ENCODE peak calls at places on chromosomes 3 and 15, in ten cellular contexts. O is HCT116, Z is GM12892, N is IMR-90, L is breast epithelium, B is HepG2, W is sigmoid colon, M is transverse colon, D is prostate gland, J is body of pancreas. S is an unnamed sample.

GRCh38 chr3:69203631-69204314 is 81.4 kb upstream of the LMOD3 start:
- DNase-seq in W (no peak), Z (no peak), M (no peak), N (no peak), J (no peak), B (no peak), D (no peak), L (no peak), O (no peak), S (no peak)

GRCh38 chr15:75672111-75672602 is 24.4 kb downstream of the SNX33 start:
- DNase-seq in J (no peak), O (no peak), Z (no peak), M (no peak), N (no peak), W (no peak), D (no peak), L (no peak), B (no peak), S (no peak)

GRCh38 chr15:75232826-75233503 is 25.2 kb upstream of the GOLGA6C start:
- DNase-seq in W (no peak), M (peak), Z (peak), D (no peak), J (peak), L (no peak), B (no peak), O (no peak), N (no peak), S (no peak)

GRCh38 chr3:38711321-38711720 is 61.8 kb upstream of the SCN5A start:
- DNase-seq in W (no peak), N (peak), L (no peak), J (no peak), M (no peak), D (no peak), Z (no peak), O (no peak), B (no peak), S (no peak)

GRCh38 chr15:44159492-44159891 is 35.6 kb downstream of the FRMD5 start:
- DNase-seq in W (no peak), Z (no peak), B (no peak), O (no peak), M (no peak), N (no peak), J (no peak), L (no peak), D (no peak), S (no peak)

GRCh38 chr3:162468791-162469190 is 972.2 kb downstream of the OTOL1 start:
- DNase-seq in N (no peak), Z (no peak), L (no peak), D (no peak), W (no peak), B (no peak), M (no peak), O (no peak), J (no peak), S (no peak)

GRCh38 chr3:49725906-49726681 is 2.3 kb upstream of the GMPPB start:
- DNase-seq in Z (no peak), D (no peak), B (no peak), W (no peak), J (no peak), N (no peak), L (no peak), M (peak), O (no peak), S (no peak)

GRCh38 chr15:65910341-65910740 is 41.0 kb downstream of the RAB11A start:
- DNase-seq in Z (no peak), N (no peak), L (no peak), D (no peak), B (no peak), M (no peak), O (no peak), J (no peak), W (no peak), S (no peak)

GRCh38 chr3:138608322-138609214 is at the start of gene FAIM:
- DNase-seq in B (peak), N (peak), D (peak), L (peak), M (peak), J (peak), O (peak), Z (peak), W (peak), S (peak)

GRCh38 chr3:176776622-176777021 is 420.7 kb downstream of the TBL1XR1 start:
- DNase-seq in M (no peak), D (no peak), Z (no peak), L (no peak), O (no peak), N (no peak), W (no peak), J (no peak), B (no peak), S (no peak)

GRCh38 chr3:29764059-29764458 is 483.2 kb downstream of the RBMS3 start:
- DNase-seq in L (no peak), J (no peak), B (no peak), D (no peak), M (no peak), W (no peak), N (peak), Z (no peak), O (no peak), S (no peak)

GRCh38 chr3:170690133-170690981 is 104.5 kb upstream of the SLC7A14 start:
- DNase-seq in W (peak), J (peak), M (peak), O (peak), B (peak), D (peak), L (peak), Z (peak), N (peak), S (peak)

GRCh38 chr15:80203361-80203885 is 48.6 kb downstream of the CTXND1 start:
- DNase-seq in J (no peak), Z (no peak), B (no peak), L (no peak), O (no peak), W (no peak), M (no peak), D (no peak), N (no peak), S (no peak)

DNA sequence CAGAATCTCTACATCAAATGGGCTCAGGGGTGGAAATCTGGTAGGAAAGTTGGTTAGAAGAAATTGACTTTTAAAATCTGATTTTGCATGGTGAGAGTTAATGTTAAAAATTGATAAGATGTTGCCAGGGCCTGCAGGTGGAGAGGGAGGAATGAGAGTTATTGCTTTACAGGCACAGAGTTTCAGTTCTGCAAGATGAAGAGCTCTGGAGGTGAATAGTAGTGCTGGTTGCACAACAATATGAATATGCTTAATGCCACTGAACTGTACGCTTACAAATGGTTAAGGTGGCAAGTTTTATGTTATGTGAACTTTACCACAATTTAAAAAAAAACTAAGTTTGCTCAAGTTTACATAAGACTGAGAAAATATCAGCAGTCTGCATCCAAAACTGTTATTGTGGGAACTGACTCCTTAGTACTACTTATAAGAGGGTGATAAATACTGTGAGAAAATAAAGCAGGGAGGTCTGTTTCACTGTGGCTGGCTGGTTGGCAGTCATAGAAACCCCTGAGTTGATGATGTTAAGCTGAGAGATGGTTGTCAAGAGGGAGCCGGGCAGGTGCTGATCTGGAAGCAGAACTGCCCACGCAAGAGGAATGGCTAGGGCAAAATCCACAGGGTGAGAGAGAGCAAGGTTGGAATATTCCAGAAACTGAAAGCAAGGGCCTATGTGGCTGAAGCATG is 144.9 kb downstream of the EDEM1 start:
- DNase-seq in B (no peak), J (no peak), M (no peak), Z (no peak), O (no peak), W (no peak), L (no peak), N (no peak), D (no peak), S (no peak)
- TF ChIP-seq POLR2A in B (no peak), J (no peak), M (no peak), Z (no peak), O (no peak), W (no peak), L (no peak), N (no peak), D (no peak), S (no peak)

DNA sequence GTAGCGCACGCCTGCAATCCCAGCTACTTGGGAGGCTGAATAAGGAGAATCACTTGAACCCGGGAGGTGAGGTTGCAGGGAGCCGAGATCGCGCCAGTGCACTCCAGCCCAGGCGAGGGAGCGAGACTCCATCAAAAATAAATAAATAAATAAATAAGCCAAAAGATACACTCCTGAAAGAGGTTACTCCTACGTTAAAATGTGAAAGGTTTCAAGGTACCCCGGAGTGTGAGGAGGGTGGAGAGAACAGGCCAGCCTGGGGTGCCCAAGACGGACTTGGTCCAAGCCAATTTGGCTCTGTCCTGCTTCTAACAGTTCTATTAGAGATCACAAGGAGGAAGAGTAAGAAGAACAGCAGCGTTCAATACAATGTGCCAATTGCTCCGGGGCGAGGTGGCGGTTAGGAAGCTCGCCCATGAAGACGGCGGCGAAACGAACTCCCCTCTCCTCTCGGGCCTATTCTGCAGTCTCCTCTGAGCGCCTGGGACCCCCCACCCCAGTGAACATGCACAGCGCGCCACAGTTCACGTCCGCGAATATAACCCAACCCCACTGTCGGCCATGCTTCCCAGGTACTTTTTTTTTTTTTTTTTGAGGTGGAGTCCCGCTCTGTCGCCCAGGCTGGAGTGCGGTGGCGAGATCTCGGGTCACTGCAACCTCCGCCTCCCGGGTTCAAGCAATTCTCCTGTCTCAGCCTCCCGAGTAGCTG is 942 bp downstream of the ELP6 start:
- DNase-seq in D (peak), Z (no peak), W (peak), N (no peak), M (peak), B (no peak), O (no peak), L (peak), J (peak), S (peak)
- TF ChIP-seq POLR2A in D (no peak), Z (peak), W (no peak), N (no peak), M (no peak), B (no peak), O (no peak), L (no peak), J (no peak), S (no peak)

GRCh38 chr3:17407576-17407975 is 334.9 kb downstream of the TBC1D5 start:
- DNase-seq in N (no peak), L (no peak), J (no peak), Z (no peak), M (no peak), O (no peak), B (no peak), D (no peak), W (no peak), S (no peak)
- TF ChIP-seq POLR2A in N (no peak), L (no peak), J (no peak), Z (no peak), M (no peak), O (no peak), B (no peak), D (no peak), W (no peak), S (no peak)

DNA sequence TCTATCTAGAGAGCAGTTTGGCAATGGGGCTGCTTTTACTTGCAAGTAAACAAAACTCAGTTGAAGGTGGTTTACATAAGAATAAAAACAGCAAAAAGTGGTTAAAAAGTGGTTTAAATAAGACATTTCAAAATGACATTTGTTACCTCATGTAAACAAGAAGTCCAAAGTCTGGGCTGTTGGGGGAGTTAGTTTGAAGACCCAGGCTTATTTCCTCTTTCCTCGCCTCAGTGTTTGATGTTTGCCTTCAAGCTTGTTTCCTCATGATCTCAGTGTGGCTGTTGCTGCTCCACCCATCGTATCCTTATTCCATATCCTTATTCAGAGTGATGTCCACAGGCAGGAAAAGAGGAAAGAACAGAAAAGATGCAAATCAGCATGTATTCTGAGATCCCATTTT is 15.2 kb downstream of the CGNL1 start:
- DNase-seq in Z (no peak), W (no peak), L (no peak), B (peak), O (no peak), N (no peak), M (no peak), J (no peak), D (no peak), S (no peak)
- TF ChIP-seq POLR2A in Z (no peak), W (no peak), L (no peak), B (no peak), O (no peak), N (no peak), M (no peak), J (no peak), D (no peak), S (no peak)

DNA sequence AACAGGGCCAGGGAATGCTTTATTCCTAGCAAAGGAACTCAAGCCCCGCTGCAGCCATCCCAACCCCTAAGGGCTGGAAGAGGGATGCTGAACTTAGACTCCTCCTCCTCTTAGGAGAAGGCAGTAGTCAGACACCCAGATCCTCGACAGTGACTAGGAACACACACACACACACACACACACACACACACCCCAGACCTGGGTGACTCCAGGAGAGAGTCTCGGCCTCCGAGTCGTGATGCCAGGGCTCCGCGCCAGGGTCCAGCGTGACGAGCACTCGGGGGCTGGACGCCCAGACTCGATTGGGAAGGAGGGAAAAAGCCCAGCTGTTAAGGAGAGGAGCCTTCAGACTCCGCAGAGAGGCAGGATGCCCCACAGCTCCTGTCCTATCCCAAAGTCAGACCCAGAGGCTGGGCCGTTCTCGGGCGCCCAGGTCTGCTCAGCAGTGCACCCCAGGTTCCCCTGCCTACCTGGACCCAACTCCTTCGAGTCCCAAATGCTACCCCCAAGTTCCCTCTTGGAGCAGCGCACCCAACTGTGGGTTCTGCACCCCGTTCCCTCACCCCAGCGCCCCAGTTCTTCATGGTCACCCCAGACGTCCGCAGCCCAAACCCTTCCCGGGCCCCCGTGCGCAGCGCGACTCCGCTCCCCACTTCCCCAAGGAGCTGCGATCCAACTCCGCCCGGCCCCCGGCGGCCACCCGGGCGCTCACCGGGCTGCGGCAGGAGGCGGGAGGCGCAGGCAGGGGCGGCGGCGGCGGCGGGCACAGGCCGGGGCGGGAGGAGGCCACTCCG is 421 bp downstream of the BMF start:
- DNase-seq in B (no peak), W (peak), D (peak), M (peak), Z (no peak), L (no peak), N (peak), O (no peak), J (peak), S (peak)
- TF ChIP-seq POLR2A in B (peak), W (no peak), D (no peak), M (no peak), Z (no peak), L (no peak), N (peak), O (no peak), J (peak), S (peak)

GRCh38 chr15:34259557-34259956 is 34.7 kb downstream of the EMC4 start:
- DNase-seq in M (no peak), L (no peak), W (no peak), B (no peak), D (no peak), N (no peak), Z (no peak), J (no peak), O (no peak), S (no peak)
- TF ChIP-seq POLR2A in M (no peak), L (no peak), W (no peak), B (no peak), D (no peak), N (no peak), Z (no peak), J (no peak), O (no peak), S (no peak)

GRCh38 chr3:143067201-143067600 is 52.4 kb upstream of the CHST2 start:
- DNase-seq in D (no peak), O (no peak), N (peak), J (no peak), Z (no peak), M (no peak), B (no peak), L (no peak), W (no peak), S (no peak)

GRCh38 chr3:143066033-143066432 is 53.5 kb upstream of the CHST2 start:
- DNase-seq in Z (no peak), W (no peak), J (no peak), D (no peak), N (no peak), M (no peak), L (no peak), O (no peak), B (no peak), S (no peak)

GRCh38 chr3:143063018-143063417 is 56.6 kb upstream of the CHST2 start:
- DNase-seq in O (no peak), J (no peak), L (no peak), Z (no peak), D (no peak), W (no peak), B (no peak), N (peak), M (no peak), S (no peak)

GRCh38 chr3:143064777-143065176 is 54.8 kb upstream of the CHST2 start:
- DNase-seq in B (peak), J (no peak), W (no peak), O (no peak), N (no peak), L (no peak), Z (no peak), M (no peak), D (no peak), S (no peak)

DNA sequence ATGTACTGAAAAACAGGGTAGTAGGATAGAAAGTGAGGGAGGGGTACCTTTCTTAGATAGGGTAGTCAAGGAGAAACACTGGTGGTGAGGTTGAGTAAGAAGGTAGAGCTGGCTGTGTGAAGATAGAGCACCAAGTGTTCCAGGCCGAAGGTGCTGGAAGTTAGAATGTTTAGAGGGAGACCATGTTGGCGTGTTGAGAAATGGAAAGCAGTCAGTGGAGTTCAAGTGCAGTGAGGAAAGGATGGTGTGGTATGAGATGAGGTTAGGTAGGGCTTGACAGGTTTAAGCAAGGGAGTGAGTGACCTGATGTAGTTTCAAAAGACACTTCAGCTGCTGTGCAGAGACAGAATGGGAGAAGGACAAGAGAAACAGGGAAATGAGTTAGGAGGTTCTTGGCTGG is 54.2 kb upstream of the CHST2 start:
- DNase-seq in Z (no peak), N (no peak), L (no peak), B (no peak), D (no peak), W (no peak), O (no peak), J (no peak), M (no peak), S (no peak)
- TF ChIP-seq POLR2A in Z (no peak), N (no peak), L (no peak), B (no peak), D (no peak), W (no peak), O (no peak), J (no peak), M (no peak), S (no peak)

GRCh38 chr15:101528108-101528916 is 38.8 kb upstream of the PCSK6 start:
- DNase-seq in Z (no peak), W (peak), J (peak), D (no peak), O (no peak), N (no peak), M (peak), B (peak), L (peak), S (peak)
- TF ChIP-seq POLR2A in Z (no peak), W (no peak), J (no peak), D (no peak), O (no peak), N (no peak), M (no peak), B (peak), L (no peak), S (no peak)

GRCh38 chr15:85582719-85583089 is 202.3 kb downstream of the AKAP13 start:
- DNase-seq in O (no peak), L (peak), N (peak), M (peak), W (peak), Z (no peak), J (peak), B (no peak), D (no peak), S (peak)
- TF ChIP-seq POLR2A in O (no peak), L (no peak), N (no peak), M (peak), W (no peak), Z (peak), J (no peak), B (no peak), D (no peak), S (peak)

GRCh38 chr3:108124337-108125150 is 33.7 kb upstream of the CD47 start:
- DNase-seq in N (no peak), L (no peak), Z (no peak), M (peak), W (no peak), J (no peak), O (no peak), D (no peak), B (no peak), S (no peak)
- TF ChIP-seq POLR2A in N (no peak), L (no peak), Z (peak), M (peak), W (no peak), J (no peak), O (no peak), D (no peak), B (no peak), S (no peak)

S was measured in ovary.